ENCODE peak calls at places on chromosomes 12 and 14, in nine cellular contexts. V is H9, L is endothelial cell, S is activated B cell treated with CpG ODN at 0.5 μM for 24 hours, T is cardiac fibroblast, D is AG10803, E is fibroblast of lung, Y is SK-N-SH, Z is cardiac muscle cell. W is an unnamed sample.

GRCh38 chr12:100857418-100857817 is 62.8 kb downstream of the ANO4 start:
- DNase-seq in D (no peak), E (no peak), T (no peak), S (no peak), V (no peak), L (no peak), Z (no peak), Y (no peak), W (no peak)

GRCh38 chr12:65324551-65324950 is 46.1 kb downstream of the MSRB3 start:
- DNase-seq in E (no peak), S (no peak), L (no peak), V (no peak), D (peak), Z (no peak), T (no peak), Y (no peak), W (no peak)

GRCh38 chr14:92688434-92689375 is 59.7 kb downstream of the LGMN start:
- DNase-seq in D (no peak), Z (no peak), T (no peak), L (no peak), Y (peak), S (no peak), V (no peak), E (no peak), W (no peak)

GRCh38 chr14:75127903-75128595 is 1.2 kb upstream of the NEK9 start:
- DNase-seq in S (no peak), D (no peak), E (no peak), Y (peak), Z (no peak), T (no peak), V (no peak), L (no peak), W (no peak)

GRCh38 chr14:24315807-24316596 is 4.7 kb downstream of the LTB4R start:
- DNase-seq in Y (peak), V (peak), D (no peak), S (no peak), Z (no peak), E (no peak), T (no peak), L (no peak), W (no peak)

GRCh38 chr14:90368946-90369721 is 27.7 kb upstream of the CALM1 start:
- DNase-seq in T (no peak), Y (peak), E (peak), L (no peak), S (no peak), D (peak), V (no peak), Z (no peak), W (no peak)

GRCh38 chr12:109540526-109541411 is 32.5 kb downstream of the MMAB start:
- DNase-seq in T (no peak), E (no peak), Y (peak), Z (no peak), V (no peak), L (no peak), S (no peak), D (no peak), W (no peak)

GRCh38 chr12:75854681-75855309 is 176.8 kb downstream of the PHLDA1 start:
- DNase-seq in E (peak), S (no peak), Y (no peak), L (no peak), T (peak), D (peak), V (no peak), Z (no peak), W (no peak)

GRCh38 chr12:109890620-109891019 is 9.5 kb upstream of the TCHP start:
- DNase-seq in L (no peak), E (no peak), T (no peak), Z (no peak), V (no peak), Y (no peak), D (no peak), S (no peak), W (no peak)

GRCh38 chr14:63542231-63542999 is 762 bp downstream of the PPP2R5E start:
- DNase-seq in E (no peak), S (no peak), L (peak), T (peak), Y (peak), D (peak), Z (peak), V (peak), W (no peak)

GRCh38 chr14:63545431-63545830 is 2.3 kb upstream of the PPP2R5E start:
- DNase-seq in T (no peak), Y (no peak), L (no peak), E (no peak), D (no peak), Z (no peak), S (no peak), V (no peak), W (no peak)

GRCh38 chr14:63543000-63543825 is at the start of gene PPP2R5E:
- DNase-seq in T (peak), Y (peak), S (peak), V (peak), D (peak), L (peak), E (peak), Z (peak), W (peak)

GRCh38 chr14:63543826-63544320 is 696 bp upstream of the PPP2R5E start:
- DNase-seq in D (no peak), Y (no peak), V (no peak), L (no peak), T (no peak), S (no peak), E (no peak), Z (peak), W (no peak)

GRCh38 chr14:63544641-63545234 is 1.6 kb upstream of the PPP2R5E start:
- DNase-seq in D (peak), T (peak), Y (peak), S (no peak), E (peak), Z (no peak), L (no peak), V (no peak), W (no peak)
- TF ChIP-seq CTCF in D (peak), T (peak), Y (peak), S (no peak), E (peak), Z (peak), L (no peak), V (peak), W (peak)

DNA sequence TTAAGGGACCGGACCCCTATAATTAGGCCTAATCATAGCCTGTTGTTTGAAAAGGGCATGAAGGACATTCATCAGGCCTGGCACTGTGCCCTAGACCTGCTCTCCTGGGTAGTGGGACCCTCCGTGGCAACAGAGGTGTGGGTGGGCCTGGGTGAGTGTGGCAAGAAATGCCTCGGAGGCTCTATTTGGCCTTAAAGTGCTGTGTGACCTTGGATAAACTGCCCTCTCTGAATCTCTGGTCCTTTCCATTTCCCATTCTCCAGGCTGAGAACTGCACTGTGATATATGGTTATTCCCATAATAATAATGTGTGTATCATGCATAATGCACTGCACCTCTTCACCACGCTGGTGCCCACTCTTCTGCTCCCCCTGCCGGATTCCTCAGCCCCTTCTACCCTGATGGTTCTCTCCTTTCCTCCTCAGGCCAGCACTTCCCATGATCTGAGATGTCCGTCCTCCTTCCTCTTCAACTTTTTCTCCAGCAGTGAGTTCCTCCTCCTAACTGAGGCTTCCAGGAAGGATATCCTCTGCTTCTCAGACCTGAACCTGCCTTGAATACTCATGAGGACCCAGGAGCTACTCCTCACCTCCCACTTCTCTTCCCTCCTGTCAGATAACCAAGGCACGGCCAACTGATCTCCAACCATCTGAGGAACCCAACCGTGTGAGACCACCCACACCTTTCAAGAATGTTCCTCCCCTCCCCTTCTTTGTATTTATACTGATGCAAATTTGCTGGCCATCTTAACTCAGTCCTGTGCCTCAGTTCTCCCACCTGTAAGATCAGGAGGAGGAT is 111.0 kb upstream of the PZP start:
- DNase-seq in D (no peak), S (no peak), Y (peak), V (no peak), L (no peak), E (peak), T (no peak), Z (no peak), W (peak)
- TF ChIP-seq CTCF in D (no peak), S (no peak), Y (peak), V (no peak), L (no peak), E (peak), T (peak), Z (no peak), W (peak)

GRCh38 chr12:120532701-120533238 is 1.4 kb upstream of the RNF10 start:
- DNase-seq in D (no peak), Z (no peak), T (no peak), Y (no peak), V (no peak), S (no peak), E (no peak), L (no peak), W (peak)

GRCh38 chr12:120536064-120536791 is 2.1 kb downstream of the RNF10 start:
- DNase-seq in S (no peak), V (no peak), E (no peak), Y (no peak), L (no peak), T (no peak), Z (no peak), D (no peak), W (peak)

GRCh38 chr12:120534203-120534702 is at the start of gene RNF10:
- DNase-seq in Y (peak), T (peak), L (peak), V (peak), S (peak), Z (peak), D (peak), E (peak), W (peak)

GRCh38 chr12:120538281-120539156 is 4.4 kb downstream of the RNF10 start:
- DNase-seq in Y (peak), L (no peak), T (peak), E (peak), V (no peak), D (peak), Z (peak), S (no peak), W (no peak)

DNA sequence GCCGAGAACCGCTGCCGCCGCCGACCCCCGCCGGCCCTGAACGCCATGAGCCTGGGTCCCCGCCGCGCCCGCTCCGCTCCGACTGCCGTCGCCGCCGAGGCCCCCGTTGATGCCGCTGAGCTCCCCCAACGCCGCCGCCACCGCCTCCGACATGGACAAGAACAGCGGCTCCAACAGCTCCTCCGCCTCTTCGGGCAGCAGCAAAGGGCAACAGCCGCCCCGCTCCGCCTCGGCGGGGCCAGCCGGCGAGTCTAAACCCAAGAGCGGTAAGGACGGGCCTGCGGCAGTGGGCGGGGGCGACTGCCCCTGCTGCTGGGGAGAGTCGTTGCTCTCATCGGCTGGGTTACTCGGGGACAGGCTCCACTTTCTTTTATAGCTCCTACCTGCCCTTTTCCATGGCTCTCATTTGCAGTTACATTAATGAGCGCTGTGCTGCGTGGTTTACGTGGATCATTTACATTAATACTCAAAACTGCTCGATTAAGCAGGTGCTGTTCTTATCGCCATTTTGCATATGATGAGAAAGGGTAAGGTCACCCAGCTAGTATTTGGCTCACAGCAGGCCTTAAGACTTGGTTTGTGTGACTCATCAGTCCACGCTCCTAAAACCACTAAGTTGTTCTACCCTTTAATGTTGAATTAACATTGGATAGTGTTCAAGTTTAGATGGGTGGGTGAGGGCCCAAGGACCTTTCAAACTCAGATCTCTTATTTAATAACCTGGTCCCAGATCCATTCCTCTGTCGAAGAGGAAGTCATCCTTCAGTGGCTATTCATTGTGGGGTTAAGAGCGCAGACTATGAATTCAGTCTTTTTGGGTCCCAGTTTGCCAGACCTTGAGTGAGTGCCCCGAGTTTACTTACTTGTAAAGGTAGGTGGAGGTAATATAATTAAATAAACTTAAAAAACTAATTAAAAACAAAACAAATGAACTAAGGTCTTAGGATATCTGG is 823 bp downstream of the RNF10 start:
- DNase-seq in Y (peak), L (peak), E (peak), D (peak), V (peak), S (no peak), Z (peak), T (peak), W (peak)
- TF ChIP-seq CTCF in Y (no peak), L (no peak), E (no peak), D (no peak), V (peak), S (no peak), Z (no peak), T (no peak), W (peak)

GRCh38 chr12:69595689-69596088 is 10.4 kb downstream of the CCT2 start:
- DNase-seq in D (no peak), S (no peak), T (no peak), Y (no peak), V (no peak), L (no peak), E (no peak), Z (no peak), W (no peak)
- TF ChIP-seq CTCF in D (no peak), S (no peak), T (no peak), Y (peak), V (no peak), L (no peak), E (no peak), Z (no peak), W (no peak)

GRCh38 chr14:93909429-93910128 is 17.6 kb upstream of the FAM181A start:
- DNase-seq in T (no peak), E (no peak), D (no peak), L (no peak), Z (no peak), Y (no peak), S (no peak), V (no peak), W (no peak)

GRCh38 chr14:93902619-93903307 is 24.4 kb upstream of the FAM181A start:
- DNase-seq in V (no peak), Y (no peak), S (no peak), T (no peak), L (no peak), D (no peak), E (no peak), Z (no peak), W (no peak)

GRCh38 chr14:93903342-93904184 is 23.6 kb upstream of the FAM181A start:
- DNase-seq in Y (peak), Z (peak), E (no peak), T (no peak), L (peak), S (no peak), V (peak), D (no peak), W (no peak)

GRCh38 chr14:93905623-93906022 is 21.5 kb upstream of the FAM181A start:
- DNase-seq in Z (no peak), D (no peak), E (no peak), T (no peak), V (no peak), S (no peak), L (no peak), Y (no peak), W (no peak)

GRCh38 chr14:93906341-93907329 is 20.5 kb upstream of the FAM181A start:
- DNase-seq in Y (peak), E (peak), S (no peak), L (peak), D (peak), V (peak), Z (peak), T (peak), W (peak)
- TF ChIP-seq CTCF in Y (peak), E (peak), S (no peak), L (peak), D (peak), V (peak), Z (peak), T (peak), W (peak)

GRCh38 chr12:115946092-115946491 is 331.4 kb downstream of the MED13L start:
- DNase-seq in Y (no peak), D (no peak), S (no peak), Z (no peak), V (no peak), T (no peak), E (no peak), L (no peak), W (no peak)

GRCh38 chr12:115944851-115945496 is 332.5 kb downstream of the MED13L start:
- DNase-seq in E (peak), D (no peak), L (no peak), Z (no peak), S (no peak), T (no peak), V (no peak), Y (no peak), W (no peak)

GRCh38 chr12:115949675-115950074 is 327.8 kb downstream of the MED13L start:
- DNase-seq in E (no peak), L (no peak), S (no peak), Z (no peak), D (no peak), Y (no peak), T (no peak), V (no peak), W (no peak)

GRCh38 chr12:115946867-115947695 is 330.4 kb downstream of the MED13L start:
- DNase-seq in E (no peak), T (no peak), Z (peak), S (no peak), D (no peak), L (no peak), Y (peak), V (no peak), W (no peak)

DNA sequence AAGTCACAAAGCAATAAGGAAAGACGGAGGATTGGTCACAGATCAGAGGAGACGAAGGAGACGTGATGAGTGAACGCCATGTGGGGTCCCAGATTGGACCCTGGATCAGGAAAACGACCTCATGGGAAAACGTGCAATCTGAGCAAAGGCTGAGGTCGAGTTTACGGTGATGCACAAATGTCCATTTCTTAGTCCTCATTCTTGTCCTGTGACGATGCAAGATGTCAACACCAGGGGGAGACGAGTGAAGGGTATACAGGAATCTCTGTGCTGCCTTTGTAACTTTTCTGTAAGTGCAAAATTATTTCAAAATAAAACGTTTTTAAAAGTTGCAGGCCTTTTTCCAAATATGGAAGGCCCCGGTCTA is 329.8 kb downstream of the MED13L start:
- DNase-seq in T (no peak), V (no peak), Y (no peak), E (no peak), Z (no peak), D (no peak), L (no peak), S (no peak), W (no peak)
- TF ChIP-seq CTCF in T (peak), V (peak), Y (no peak), E (no peak), Z (no peak), D (peak), L (no peak), S (no peak), W (no peak)

GRCh38 chr12:127035011-127035879 is 1231.7 kb upstream of the TMEM132C start:
- DNase-seq in D (peak), L (no peak), S (no peak), V (no peak), T (no peak), E (no peak), Z (no peak), Y (no peak), W (no peak)
- TF ChIP-seq CTCF in D (no peak), L (no peak), S (no peak), V (no peak), T (no peak), E (no peak), Z (no peak), Y (no peak), W (no peak)

GRCh38 chr14:64478634-64479250 is 13.4 kb downstream of the AKAP5 start:
- DNase-seq in E (peak), L (no peak), Z (no peak), D (peak), T (peak), Y (peak), S (no peak), V (no peak), W (peak)
- TF ChIP-seq CTCF in E (no peak), L (no peak), Z (peak), D (peak), T (peak), Y (peak), S (peak), V (peak), W (peak)

GRCh38 chr12:90099288-90099687 is 390.6 kb upstream of the ATP2B1 start:
- DNase-seq in L (no peak), D (no peak), Z (no peak), T (no peak), E (peak), V (no peak), S (no peak), Y (no peak), W (no peak)

GRCh38 chr12:90100619-90101018 is 392.0 kb upstream of the ATP2B1 start:
- DNase-seq in E (no peak), Z (no peak), D (no peak), Y (no peak), S (no peak), T (no peak), L (no peak), V (no peak), W (no peak)

GRCh38 chr12:90106568-90106967 is 397.9 kb upstream of the ATP2B1 start:
- DNase-seq in S (no peak), Y (no peak), E (no peak), V (no peak), L (no peak), T (no peak), Z (no peak), D (no peak), W (no peak)

GRCh38 chr12:90098132-90098779 is 389.6 kb upstream of the ATP2B1 start:
- DNase-seq in D (no peak), Y (no peak), E (no peak), V (no peak), L (no peak), T (no peak), S (no peak), Z (peak), W (no peak)

GRCh38 chr12:90102957-90103652 is 394.5 kb upstream of the ATP2B1 start:
- DNase-seq in V (no peak), T (peak), Z (peak), S (no peak), D (peak), E (peak), Y (peak), L (peak), W (peak)
- TF ChIP-seq CTCF in V (peak), T (peak), Z (peak), S (no peak), D (peak), E (peak), Y (peak), L (peak), W (peak)

GRCh38 chr12:50219544-50219943 is 52.4 kb upstream of the CERS5 start:
- DNase-seq in Z (no peak), D (no peak), S (no peak), L (no peak), V (no peak), E (no peak), T (no peak), Y (no peak), W (no peak)

GRCh38 chr12:50221228-50222008 is 54.2 kb upstream of the CERS5 start:
- DNase-seq in Y (peak), Z (peak), T (peak), E (peak), V (no peak), D (peak), S (no peak), L (no peak), W (peak)

GRCh38 chr12:50224026-50224692 is 57.0 kb upstream of the CERS5 start:
- DNase-seq in S (no peak), V (peak), L (no peak), T (no peak), E (no peak), Y (no peak), D (peak), Z (no peak), W (peak)

GRCh38 chr12:50220357-50221061 is 53.3 kb upstream of the CERS5 start:
- DNase-seq in E (peak), Y (peak), D (peak), L (no peak), Z (no peak), S (no peak), V (no peak), T (peak), W (peak)

GRCh38 chr12:50222275-50222783 is 55.2 kb upstream of the CERS5 start:
- DNase-seq in T (peak), D (peak), Y (peak), Z (peak), E (peak), L (peak), S (no peak), V (peak), W (peak)
- TF ChIP-seq CTCF in T (peak), D (peak), Y (peak), Z (peak), E (peak), L (no peak), S (no peak), V (peak), W (no peak)